ENCODE peak calls at places on chromosome 14, in nine cellular contexts. S, J, Y, V, F, H, X, O and Z are unnamed samples.

GRCh38 chr14:88043523-88043922 is 38.6 kb downstream of the GPR65 start:
- DNase-seq in S (no peak), J (no peak), Y (no peak), V (no peak), F (no peak), H (no peak), X (no peak), O (no peak), Z (no peak)

GRCh38 chr14:102727336-102728095 is 49.7 kb upstream of the TRAF3 start:
- DNase-seq in S (no peak), J (no peak), Y (no peak), V (no peak), F (no peak), H (no peak), X (no peak), O (peak; percentile 50), Z (no peak)

GRCh38 chr14:28536889-28537288 is 229.7 kb upstream of the FOXG1 start:
- DNase-seq in S (no peak), J (no peak), Y (no peak), V (no peak), F (no peak), H (no peak), X (no peak), O (no peak), Z (no peak)

GRCh38 chr14:94689218-94689984 is 77.2 kb downstream of the SERPINA3 start:
- DNase-seq in S (peak; percentile 68), J (peak; percentile 33), Y (peak; percentile 75), V (peak; percentile 98), F (peak; percentile 66), H (peak; percentile 76), X (peak; percentile 54), O (peak; percentile 95), Z (peak; percentile 88)

GRCh38 chr14:74684444-74684843 is 28.4 kb downstream of the AREL1 start:
- DNase-seq in S (no peak), J (no peak), Y (no peak), V (no peak), F (no peak), H (no peak), X (peak; percentile 31), O (no peak), Z (peak; percentile 47)

GRCh38 chr14:49882826-49883694 is 9.8 kb upstream of the ARF6 start:
- DNase-seq in S (no peak), J (no peak), Y (no peak), V (no peak), F (no peak), H (no peak), X (no peak), O (no peak), Z (no peak)

GRCh38 chr14:63147018-63147417 is 57.2 kb upstream of the RHOJ start:
- DNase-seq in S (no peak), J (no peak), Y (no peak), V (no peak), F (no peak), H (no peak), X (no peak), O (no peak), Z (no peak)

GRCh38 chr14:32404784-32405573 is 75.9 kb downstream of the AKAP6 start:
- DNase-seq in S (no peak), J (no peak), Y (no peak), V (no peak), F (no peak), H (no peak), X (peak; percentile 58), O (no peak), Z (no peak)

GRCh38 chr14:39140170-39140569 is 26.0 kb downstream of the GEMIN2 start:
- DNase-seq in S (no peak), J (no peak), Y (no peak), V (no peak), F (no peak), H (no peak), X (no peak), O (peak; percentile 45), Z (no peak)

GRCh38 chr14:80213602-80214001 is 2.3 kb upstream of the DIO2 start:
- DNase-seq in S (peak; percentile 41), J (peak; percentile 39), Y (no peak), V (peak; percentile 44), F (no peak), H (no peak), X (peak; percentile 32), O (peak; percentile 79), Z (peak; percentile 45)

GRCh38 chr14:22265319-22266140 is 323.5 kb downstream of the DAD1 start:
- DNase-seq in S (no peak), J (no peak), Y (no peak), V (no peak), F (no peak), H (no peak), X (no peak), O (no peak), Z (no peak)

GRCh38 chr14:91021991-91022621 is 38.3 kb downstream of the RPS6KA5 start:
- DNase-seq in S (no peak), J (no peak), Y (no peak), V (no peak), F (no peak), H (no peak), X (no peak), O (no peak), Z (no peak)

GRCh38 chr14:38839743-38840375 is 263.2 kb downstream of the SEC23A start:
- DNase-seq in S (no peak), J (peak; percentile 94), Y (no peak), V (no peak), F (no peak), H (no peak), X (no peak), O (no peak), Z (no peak)

GRCh38 chr14:101587403-101587998 is 26.2 kb downstream of the DIO3 start:
- DNase-seq in S (no peak), J (no peak), Y (no peak), V (peak; percentile 74), F (no peak), H (peak; percentile 38), X (no peak), O (no peak), Z (no peak)

GRCh38 chr14:105340821-105341408 is 26.4 kb downstream of the PACS2 start:
- DNase-seq in S (no peak), J (peak; percentile 41), Y (no peak), V (no peak), F (no peak), H (no peak), X (no peak), O (no peak), Z (no peak)

GRCh38 chr14:61277784-61278183 is 3.4 kb downstream of the TMEM30B start:
- DNase-seq in S (no peak), J (no peak), Y (no peak), V (no peak), F (no peak), H (no peak), X (no peak), O (no peak), Z (no peak)
- H3K4me3 ChIP-seq in S (peak overlapping the region; percentile 6), J (no peak overlapping the region), Y (no peak overlapping the region), V (no peak overlapping the region), F (no peak overlapping the region), H (peak overlapping the region; percentile 2), X (no peak overlapping the region), O (no peak overlapping the region), Z (no peak overlapping the region)

GRCh38 chr14:53260286-53260685 is 107.2 kb upstream of the DDHD1 start:
- DNase-seq in S (no peak), J (no peak), Y (no peak), V (no peak), F (no peak), H (no peak), X (no peak), O (peak; percentile 69), Z (no peak)
- H3K36me3 ChIP-seq in S (no peaks in the 10 kb centered on the region), J (no peaks in the 10 kb centered on the region), Y (no peaks in the 10 kb centered on the region), V (no peaks in the 10 kb centered on the region), F (no peaks in the 10 kb centered on the region), H (no peaks in the 10 kb centered on the region), X (no peaks in the 10 kb centered on the region), O (peaks cover 20% of the 10 kb centered on the region), Z (no peaks in the 10 kb centered on the region)

GRCh38 chr14:76376409-76376877 is 506 bp downstream of the ESRRB start:
- DNase-seq in S (no peak), J (no peak), Y (no peak), V (peak; percentile 83), F (no peak), H (no peak), X (no peak), O (no peak), Z (no peak)

GRCh38 chr14:76376001-76376404 is at the start of gene ESRRB:
- DNase-seq in S (no peak), J (peak; percentile 9), Y (no peak), V (no peak), F (no peak), H (no peak), X (no peak), O (peak; percentile 83), Z (no peak)

GRCh38 chr14:76373456-76373855 is 2.5 kb upstream of the ESRRB start:
- DNase-seq in S (no peak), J (no peak), Y (no peak), V (no peak), F (no peak), H (no peak), X (no peak), O (peak; percentile 65), Z (no peak)

GRCh38 chr14:76376878-76377523 is 1.1 kb downstream of the ESRRB start:
- DNase-seq in S (no peak), J (no peak), Y (no peak), V (no peak), F (no peak), H (no peak), X (no peak), O (no peak), Z (no peak)

GRCh38 chr14:76375484-76375883 is 453 bp upstream of the ESRRB start:
- DNase-seq in S (no peak), J (no peak), Y (no peak), V (no peak), F (no peak), H (no peak), X (no peak), O (no peak), Z (no peak)
- H3K4me3 ChIP-seq in S (no peak overlapping the region), J (no peak overlapping the region), Y (no peak overlapping the region), V (no peak overlapping the region), F (no peak overlapping the region), H (no peak overlapping the region), X (no peak overlapping the region), O (no peak overlapping the region), Z (no peak overlapping the region)

GRCh38 chr14:100274250-100274649 is 32.0 kb downstream of the SLC25A29 start:
- DNase-seq in S (no peak), J (no peak), Y (no peak), V (no peak), F (no peak), H (no peak), X (no peak), O (peak; percentile 19), Z (no peak)

GRCh38 chr14:100267990-100268389 is 29.0 kb downstream of the YY1 start:
- DNase-seq in S (no peak), J (no peak), Y (no peak), V (no peak), F (no peak), H (no peak), X (no peak), O (no peak), Z (no peak)

GRCh38 chr14:100268591-100269207 is 29.8 kb downstream of the YY1 start:
- DNase-seq in S (no peak), J (no peak), Y (no peak), V (peak; percentile 73), F (no peak), H (no peak), X (no peak), O (no peak), Z (no peak)

GRCh38 chr14:100275214-100275613 is 31.0 kb downstream of the SLC25A29 start:
- DNase-seq in S (no peak), J (peak; percentile 24), Y (no peak), V (no peak), F (no peak), H (no peak), X (no peak), O (peak; percentile 14), Z (no peak)

GRCh38 chr14:100271247-100271939 is 32.4 kb downstream of the YY1 start:
- DNase-seq in S (peak; percentile 68), J (peak; percentile 61), Y (no peak), V (peak; percentile 32), F (no peak), H (no peak), X (no peak), O (peak; percentile 60), Z (no peak)
- H3K36me3 ChIP-seq in S (peaks cover 20% of the 10 kb centered on the region), J (peaks cover 10% of the 10 kb centered on the region), Y (no peaks in the 10 kb centered on the region), V (peaks cover 8% of the 10 kb centered on the region), F (peaks cover 5% of the 10 kb centered on the region), H (peaks cover 13% of the 10 kb centered on the region), X (peaks cover 20% of the 10 kb centered on the region), O (peaks cover 72% of the 10 kb centered on the region), Z (no peaks in the 10 kb centered on the region)